ENCODE peak calls at places on chromosomes 6 and 20, in four cellular contexts. E, W, R and Y are unnamed samples.

GRCh38 chr6:43096451-43097097 is 20.5 kb downstream of the PTK7 start:
- DNase-seq in E (no peak), W (no peak), R (peak; percentile 38), Y (no peak)

GRCh38 chr6:38805127-38805655 is 90.1 kb downstream of the DNAH8 start:
- DNase-seq in E (no peak), W (no peak), R (no peak), Y (no peak)

GRCh38 chr6:25889877-25890853 is 16.1 kb upstream of the SLC17A3 start:
- DNase-seq in E (no peak), W (peak; percentile 70), R (peak; percentile 58), Y (peak; percentile 27)

GRCh38 chr20:45822863-45823262 is 4.2 kb downstream of the TNNC2 start:
- DNase-seq in E (no peak), W (no peak), R (no peak), Y (no peak)

GRCh38 chr6:86615299-86615698 is 322.0 kb upstream of the HTR1E start:
- DNase-seq in E (no peak), W (no peak), R (no peak), Y (no peak)

GRCh38 chr20:20276806-20277530 is 90.9 kb upstream of the INSM1 start:
- DNase-seq in E (no peak), W (no peak), R (no peak), Y (no peak)

GRCh38 chr6:155158044-155158843 is 105.6 kb upstream of the CLDN20 start:
- DNase-seq in E (no peak), W (no peak), R (no peak), Y (no peak)

GRCh38 chr6:63565058-63565726 is 7.1 kb upstream of the LOC128125822 start:
- DNase-seq in E (no peak), W (peak; percentile 98), R (no peak), Y (no peak)

GRCh38 chr6:170284126-170284773 is 6.6 kb downstream of the DLL1 start:
- DNase-seq in E (no peak), W (no peak), R (no peak), Y (no peak)

GRCh38 chr20:8414611-8415274 is 282.7 kb downstream of the PLCB1 start:
- DNase-seq in E (no peak), W (peak; percentile 81), R (no peak), Y (peak; percentile 6)

GRCh38 chr20:37729452-37729851 is 35.6 kb downstream of the CTNNBL1 start:
- DNase-seq in E (no peak), W (no peak), R (no peak), Y (no peak)

GRCh38 chr6:45432944-45433343 is 55.2 kb upstream of the SUPT3H start:
- DNase-seq in E (no peak), W (no peak), R (no peak), Y (no peak)

GRCh38 chr6:116492331-116493067 is 18.9 kb upstream of the CALHM5 start:
- DNase-seq in E (no peak), W (no peak), R (no peak), Y (no peak)

GRCh38 chr20:49210750-49211110 is 8.5 kb upstream of the DDX27 start:
- DNase-seq in E (no peak), W (no peak), R (no peak), Y (no peak)

GRCh38 chr20:26216025-26216424 is 519.4 kb upstream of the ZNF337 start:
- DNase-seq in E (no peak), W (no peak), R (no peak), Y (no peak)

GRCh38 chr20:33757458-33757857 is 25.7 kb downstream of the ZNF341 start:
- DNase-seq in E (no peak), W (no peak), R (no peak), Y (no peak)

GRCh38 chr6:17091122-17091521 is 10.7 kb upstream of the STMND1 start:
- DNase-seq in E (no peak), W (no peak), R (no peak), Y (no peak)

GRCh38 chr6:131122516-131122915 is 12.8 kb upstream of the AKAP7 start:
- DNase-seq in E (no peak), W (no peak), R (no peak), Y (no peak)

GRCh38 chr20:50385733-50386640 is 124.2 kb upstream of the PTPN1 start:
- DNase-seq in E (no peak), W (no peak), R (no peak), Y (no peak)

GRCh38 chr20:38164069-38164468 is 1.0 kb downstream of the TGM2 start:
- DNase-seq in E (no peak), W (no peak), R (no peak), Y (no peak)

GRCh38 chr20:52242237-52243230 is 51.0 kb upstream of the ZFP64 start:
- DNase-seq in E (no peak), W (no peak), R (peak; percentile 29), Y (no peak)

GRCh38 chr6:17580518-17581048 is 19.5 kb upstream of the FAM8A1 start:
- DNase-seq in E (no peak), W (no peak), R (peak; percentile 64), Y (no peak)

GRCh38 chr6:4635666-4636065 is 140.5 kb upstream of the CDYL start:
- DNase-seq in E (no peak), W (no peak), R (no peak), Y (no peak)
- H2AFZ ChIP-seq in E (no peak overlapping the region), W (no peak overlapping the region), R (no peak overlapping the region), Y (no peak overlapping the region)

GRCh38 chr6:8088886-8089285 is 13.5 kb downstream of the EEF1E1 start:
- DNase-seq in E (no peak), W (no peak), R (no peak), Y (no peak)

GRCh38 chr6:8084586-8084985 is 17.8 kb downstream of the EEF1E1 start:
- DNase-seq in E (no peak), W (peak; percentile 42), R (no peak), Y (no peak)

GRCh38 chr6:8085053-8085511 is 17.3 kb downstream of the EEF1E1 start:
- DNase-seq in E (no peak), W (peak; percentile 97), R (no peak), Y (peak; percentile 88)

GRCh38 chr6:8087870-8088269 is 14.5 kb downstream of the EEF1E1 start:
- DNase-seq in E (no peak), W (no peak), R (no peak), Y (no peak)

DNA sequence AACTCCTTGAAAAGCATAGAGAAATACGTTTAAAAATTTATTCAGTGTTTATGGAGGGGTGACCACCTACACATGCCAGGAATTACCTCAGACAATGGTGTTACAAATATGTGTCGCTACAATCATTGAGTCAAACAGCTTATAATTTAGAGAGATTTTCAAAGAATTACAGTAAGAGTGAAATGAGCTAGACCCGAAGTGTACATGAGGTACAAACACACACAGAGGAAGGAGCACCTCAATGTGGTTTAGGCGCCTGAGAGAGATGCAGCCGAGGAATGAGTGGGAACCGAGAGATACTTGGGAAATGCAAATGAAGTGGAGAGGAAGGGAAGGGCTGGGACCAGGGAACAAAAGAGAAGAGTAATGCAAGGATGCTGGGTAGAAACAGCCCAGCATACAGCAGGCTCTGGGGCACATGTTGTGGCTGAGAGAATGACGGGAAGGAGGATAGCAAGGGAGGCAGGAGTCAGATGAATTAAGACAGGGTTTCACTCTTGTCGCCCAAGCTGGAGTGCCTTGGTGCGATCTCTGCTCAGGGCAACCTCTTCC is 15.5 kb downstream of the EEF1E1 start:
- DNase-seq in E (no peak), W (no peak), R (no peak), Y (no peak)
- TF ChIP-seq YY1 in E (no peak), W (no peak), R (no peak), Y (no peak)

DNA sequence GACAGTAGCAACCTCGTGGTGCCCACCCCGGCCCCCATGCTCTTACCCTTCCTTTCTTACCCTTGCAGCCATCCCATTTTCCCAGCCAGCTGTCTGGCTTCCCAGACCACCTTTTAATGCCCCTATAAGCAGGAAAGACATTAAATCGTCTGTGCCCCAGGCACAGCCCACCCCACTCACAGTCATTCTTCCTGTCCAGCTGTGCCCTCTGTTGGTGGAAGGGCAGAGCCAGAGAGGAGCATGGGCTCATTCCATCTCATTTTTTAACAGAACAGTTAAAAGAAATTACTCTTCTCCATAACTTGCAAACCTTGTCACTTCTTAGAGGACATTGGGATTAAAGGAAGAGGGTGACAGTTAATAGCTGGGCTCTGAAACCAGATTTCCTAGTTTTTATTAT is 240.5 kb downstream of the NRN1 start:
- DNase-seq in E (no peak), W (no peak), R (peak; percentile 51), Y (no peak)
- TF ChIP-seq POLR2AphosphoS5 in E (no peak), W (no peak), R (no peak), Y (no peak)

DNA sequence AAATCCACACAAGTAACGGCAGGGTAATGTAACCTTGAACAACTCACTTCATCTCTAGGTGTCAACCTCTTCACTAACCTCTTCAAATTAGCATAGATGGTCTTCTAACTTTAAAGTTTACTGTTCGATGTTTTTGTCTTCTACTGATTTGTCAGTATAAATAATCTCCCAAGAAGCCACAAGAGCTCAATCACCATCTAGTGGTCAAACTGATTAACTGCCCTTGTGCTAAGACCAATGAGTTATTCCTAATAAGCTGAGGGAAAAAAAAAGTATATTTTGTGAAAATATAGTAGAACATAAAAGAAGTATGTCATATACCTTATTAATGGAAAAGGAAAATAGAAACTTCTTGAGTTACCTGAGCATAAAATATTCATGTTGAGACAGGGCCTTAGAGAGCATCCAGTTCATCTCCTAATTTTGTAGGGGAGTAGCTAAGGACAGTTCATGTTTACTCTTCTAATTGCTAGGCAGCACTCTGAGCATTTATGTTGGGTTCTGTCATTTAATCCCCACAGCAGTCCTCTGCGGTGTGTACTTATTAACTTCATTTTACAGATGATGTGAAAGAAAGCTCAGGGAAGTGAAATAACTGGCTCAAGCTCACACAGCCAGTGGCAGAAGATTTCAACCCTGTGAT is 317.1 kb downstream of the ESR1 start:
- DNase-seq in E (no peak), W (peak; percentile 54), R (peak; percentile 57), Y (peak; percentile 56)
- H2AFZ ChIP-seq in E (no peak overlapping the region), W (no peak overlapping the region), R (no peak overlapping the region), Y (peak overlapping the region; percentile 62)

GRCh38 chr6:107510108-107510507 is 20.2 kb downstream of the SOBP start:
- DNase-seq in E (no peak), W (no peak), R (no peak), Y (no peak)
- TF ChIP-seq YY1 in E (no peak), W (no peak), R (no peak), Y (no peak)